ENCODE peak calls at places on chromosomes 2 and 18, in eight cellular contexts. W, S, U, A, J, X, Q and B are unnamed samples.
A peak's percentile ranks its signal among the peaks of the same experiment; 100 is the strongest.

GRCh38 chr2:9665903-9666302 is 35.1 kb upstream of the YWHAQ start:
- DNase-seq in Q (no peak), A (no peak), X (peak; percentile 91), W (peak; percentile 92), S (no peak), U (peak; percentile 62), J (no peak), B (no peak)

GRCh38 chr2:167943368-167943767 is 304.0 kb downstream of the STK39 start:
- DNase-seq in A (no peak), J (no peak), X (no peak), U (no peak), Q (no peak), S (no peak), W (no peak), B (no peak)

GRCh38 chr2:222919841-222920609 is 59.2 kb downstream of the ACSL3 start:
- DNase-seq in U (peak; percentile 93), S (no peak), J (no peak), A (no peak), Q (no peak), W (peak; percentile 72), X (peak; percentile 94), B (no peak)

GRCh38 chr2:22855761-22856184 is 529.2 kb upstream of the KLHL29 start:
- DNase-seq in W (no peak), X (no peak), J (no peak), A (no peak), Q (no peak), U (no peak), S (no peak), B (no peak)

GRCh38 chr2:65021709-65022108 is 32.5 kb downstream of the SLC1A4 start:
- DNase-seq in J (no peak), S (no peak), U (no peak), A (no peak), Q (no peak), W (no peak), X (no peak), B (no peak)

GRCh38 chr2:201656102-201656501 is 12.8 kb upstream of the TMEM237 start:
- DNase-seq in U (no peak), X (no peak), A (no peak), W (no peak), Q (no peak), S (no peak), J (no peak), B (no peak)

GRCh38 chr2:180618570-180618969 is 361.8 kb upstream of the UBE2E3 start:
- DNase-seq in A (no peak), U (peak; percentile 75), X (peak; percentile 32), Q (no peak), W (no peak), S (no peak), J (no peak), B (no peak)

GRCh38 chr2:191637182-191638078 is 40.5 kb upstream of the NABP1 start:
- DNase-seq in Q (no peak), W (no peak), A (no peak), X (peak; percentile 84), S (peak; percentile 50), U (peak; percentile 86), J (peak; percentile 21), B (no peak)

GRCh38 chr2:62319061-62319460 is 123.1 kb downstream of the B3GNT2 start:
- DNase-seq in J (no peak), Q (no peak), S (no peak), W (no peak), U (no peak), X (no peak), A (no peak), B (no peak)

GRCh38 chr2:1730047-1730937 is 14.0 kb downstream of the PXDN start:
- DNase-seq in W (peak; percentile 74), A (no peak), Q (peak; percentile 60), J (no peak), X (peak; percentile 86), S (no peak), U (peak; percentile 81), B (peak; percentile 49)

GRCh38 chr18:3520230-3521085 is 70.5 kb downstream of the TGIF1 start:
- DNase-seq in Q (no peak), U (no peak), J (no peak), S (no peak), X (no peak), A (no peak), W (no peak), B (no peak)